ENCODE peak calls at places on chromosomes 16 and 17, in eight cellular contexts. One of them, this sample, is unnamed.

GRCh38 chr16:81912395-81912794 is 98.9 kb downstream of the SDR42E1 start:
- DNase-seq in IMR-90: no peak
- DNase-seq in GM23338: no peak
- DNase-seq in OCI-LY7: no peak
- DNase-seq in LNCaP clone FGC: no peak
- DNase-seq in lung: no peak
- DNase-seq in effector memory CD4-positive, alpha-beta T cell: no peak
- DNase-seq in PC-3: no peak
- DNase-seq in this sample: no peak

GRCh38 chr16:81608515-81609209 is 164.1 kb downstream of the CMIP start:
- DNase-seq in LNCaP clone FGC: no peak
- DNase-seq in IMR-90: peak; percentile 65
- DNase-seq in effector memory CD4-positive, alpha-beta T cell: no peak
- DNase-seq in PC-3: no peak
- DNase-seq in GM23338: no peak
- DNase-seq in lung: no peak
- DNase-seq in OCI-LY7: peak; percentile 36
- DNase-seq in this sample: peak; percentile 66

GRCh38 chr16:64926476-64926875 is 195.4 kb downstream of the CDH11 start:
- DNase-seq in IMR-90: no peak
- DNase-seq in PC-3: no peak
- DNase-seq in lung: no peak
- DNase-seq in OCI-LY7: no peak
- DNase-seq in effector memory CD4-positive, alpha-beta T cell: no peak
- DNase-seq in LNCaP clone FGC: no peak
- DNase-seq in GM23338: no peak
- DNase-seq in this sample: no peak

GRCh38 chr17:81346090-81346907 is 49.0 kb upstream of the BAHCC1 start:
- DNase-seq in LNCaP clone FGC: peak; percentile 88
- DNase-seq in IMR-90: peak; percentile 94
- DNase-seq in GM23338: peak; percentile 99
- DNase-seq in effector memory CD4-positive, alpha-beta T cell: peak; percentile 87
- DNase-seq in OCI-LY7: peak; percentile 99
- DNase-seq in lung: peak; percentile 99
- DNase-seq in PC-3: peak; percentile 97
- DNase-seq in this sample: peak; percentile 97

GRCh38 chr17:1746975-1747543 is 4.4 kb downstream of the SERPINF2 start:
- DNase-seq in effector memory CD4-positive, alpha-beta T cell: no peak
- DNase-seq in LNCaP clone FGC: no peak
- DNase-seq in IMR-90: no peak
- DNase-seq in PC-3: no peak
- DNase-seq in lung: peak; percentile 87
- DNase-seq in GM23338: peak; percentile 64
- DNase-seq in OCI-LY7: no peak
- DNase-seq in this sample: no peak

GRCh38 chr17:27293359-27293897 is 486 bp upstream of the WSB1 start:
- DNase-seq in PC-3: no peak
- DNase-seq in GM23338: no peak
- DNase-seq in effector memory CD4-positive, alpha-beta T cell: no peak
- DNase-seq in OCI-LY7: peak; percentile 10
- DNase-seq in IMR-90: no peak
- DNase-seq in LNCaP clone FGC: no peak
- DNase-seq in lung: no peak
- DNase-seq in this sample: no peak

GRCh38 chr17:20948984-20949777 is 93.6 kb downstream of the USP22 start:
- DNase-seq in OCI-LY7: no peak
- DNase-seq in effector memory CD4-positive, alpha-beta T cell: no peak
- DNase-seq in IMR-90: no peak
- DNase-seq in lung: no peak
- DNase-seq in LNCaP clone FGC: no peak
- DNase-seq in GM23338: no peak
- DNase-seq in PC-3: no peak
- DNase-seq in this sample: no peak

GRCh38 chr16:17343729-17344128 is 127.0 kb downstream of the XYLT1 start:
- DNase-seq in effector memory CD4-positive, alpha-beta T cell: no peak
- DNase-seq in LNCaP clone FGC: no peak
- DNase-seq in GM23338: no peak
- DNase-seq in IMR-90: no peak
- DNase-seq in PC-3: no peak
- DNase-seq in OCI-LY7: no peak
- DNase-seq in lung: no peak
- DNase-seq in this sample: no peak

GRCh38 chr16:30956601-30957455 is 726 bp upstream of the SETD1A start:
- DNase-seq in effector memory CD4-positive, alpha-beta T cell: peak; percentile 80
- DNase-seq in PC-3: peak; percentile 80
- DNase-seq in IMR-90: peak; percentile 81
- DNase-seq in lung: peak; percentile 87
- DNase-seq in OCI-LY7: peak; percentile 92
- DNase-seq in GM23338: peak; percentile 93
- DNase-seq in LNCaP clone FGC: peak; percentile 37
- DNase-seq in this sample: peak; percentile 90

GRCh38 chr17:52178013-52178412 is 19.5 kb upstream of the CA10 start:
- DNase-seq in lung: no peak
- DNase-seq in OCI-LY7: no peak
- DNase-seq in LNCaP clone FGC: no peak
- DNase-seq in PC-3: no peak
- DNase-seq in GM23338: no peak
- DNase-seq in IMR-90: no peak
- DNase-seq in effector memory CD4-positive, alpha-beta T cell: no peak
- DNase-seq in this sample: no peak

GRCh38 chr16:9235837-9236236 is 144.4 kb downstream of the HAPSTR1 start:
- DNase-seq in PC-3: no peak
- DNase-seq in OCI-LY7: no peak
- DNase-seq in IMR-90: no peak
- DNase-seq in lung: no peak
- DNase-seq in GM23338: no peak
- DNase-seq in LNCaP clone FGC: no peak
- DNase-seq in effector memory CD4-positive, alpha-beta T cell: no peak
- DNase-seq in this sample: no peak

GRCh38 chr16:81786321-81786720 is 7.2 kb downstream of the PLCG2 start:
- DNase-seq in PC-3: peak; percentile 65
- DNase-seq in GM23338: peak; percentile 22
- DNase-seq in lung: no peak
- DNase-seq in IMR-90: peak; percentile 6
- DNase-seq in OCI-LY7: peak; percentile 50
- DNase-seq in effector memory CD4-positive, alpha-beta T cell: no peak
- DNase-seq in LNCaP clone FGC: no peak
- DNase-seq in this sample: peak; percentile 38

GRCh38 chr16:78896280-78896679 is 704.3 kb downstream of the MAF start:
- DNase-seq in GM23338: no peak
- DNase-seq in OCI-LY7: no peak
- DNase-seq in IMR-90: no peak
- DNase-seq in PC-3: no peak
- DNase-seq in LNCaP clone FGC: no peak
- DNase-seq in effector memory CD4-positive, alpha-beta T cell: peak; percentile 29
- DNase-seq in lung: no peak
- DNase-seq in this sample: no peak

GRCh38 chr17:10197721-10198508 is 491 bp downstream of the GAS7 start:
- DNase-seq in IMR-90: no peak
- DNase-seq in LNCaP clone FGC: no peak
- DNase-seq in effector memory CD4-positive, alpha-beta T cell: no peak
- DNase-seq in PC-3: no peak
- DNase-seq in GM23338: peak; percentile 54
- DNase-seq in OCI-LY7: no peak
- DNase-seq in lung: no peak
- DNase-seq in this sample: peak; percentile 15

DNA sequence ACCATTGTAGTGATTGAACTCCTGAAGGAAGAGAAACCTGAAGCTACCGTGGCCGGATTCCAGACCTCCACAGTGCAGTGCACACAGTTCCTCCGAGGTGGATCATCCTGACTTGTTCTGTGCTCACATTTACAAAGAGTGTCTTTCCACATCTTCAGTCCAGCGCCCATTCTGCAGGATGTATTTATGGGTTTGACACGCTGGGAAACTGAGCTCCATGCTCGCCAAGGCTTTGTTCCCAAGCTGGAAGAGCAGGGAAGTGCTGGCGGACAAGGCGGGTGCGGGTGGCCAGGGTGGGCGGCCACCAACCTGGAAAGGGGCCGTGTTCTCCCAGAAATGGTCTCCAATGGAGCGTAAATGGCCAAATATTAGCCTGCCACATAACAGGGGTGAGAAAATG is 227.9 kb downstream of the IRF8 start:
- DNase-seq in OCI-LY7: no peak
- DNase-seq in GM23338: no peak
- DNase-seq in effector memory CD4-positive, alpha-beta T cell: no peak
- DNase-seq in LNCaP clone FGC: no peak
- DNase-seq in lung: no peak
- DNase-seq in IMR-90: no peak
- DNase-seq in PC-3: no peak
- DNase-seq in this sample: no peak
- H3K4me3 ChIP-seq in OCI-LY7: no peak overlapping the region
- H3K4me3 ChIP-seq in GM23338: no peak overlapping the region
- H3K4me3 ChIP-seq in effector memory CD4-positive, alpha-beta T cell: no peak overlapping the region
- H3K4me3 ChIP-seq in LNCaP clone FGC: no peak overlapping the region
- H3K4me3 ChIP-seq in lung: no peak overlapping the region
- H3K4me3 ChIP-seq in IMR-90: no peak overlapping the region
- H3K4me3 ChIP-seq in PC-3: no peak overlapping the region
- H3K4me3 ChIP-seq in this sample: no peak overlapping the region

GRCh38 chr17:7437369-7437863 is 1.9 kb upstream of the FGF11 start:
- DNase-seq in effector memory CD4-positive, alpha-beta T cell: no peak
- DNase-seq in PC-3: no peak
- DNase-seq in LNCaP clone FGC: no peak
- DNase-seq in IMR-90: no peak
- DNase-seq in lung: no peak
- DNase-seq in OCI-LY7: no peak
- DNase-seq in GM23338: no peak
- DNase-seq in this sample: no peak

GRCh38 chr17:7439462-7440112 is at the start of gene FGF11:
- DNase-seq in OCI-LY7: no peak
- DNase-seq in LNCaP clone FGC: no peak
- DNase-seq in IMR-90: no peak
- DNase-seq in GM23338: peak; percentile 35
- DNase-seq in lung: no peak
- DNase-seq in effector memory CD4-positive, alpha-beta T cell: no peak
- DNase-seq in PC-3: no peak
- DNase-seq in this sample: no peak

GRCh38 chr17:7436556-7437368 is 1.5 kb downstream of the TMEM102 start:
- DNase-seq in effector memory CD4-positive, alpha-beta T cell: peak; percentile 68
- DNase-seq in LNCaP clone FGC: peak; percentile 41
- DNase-seq in OCI-LY7: peak; percentile 91
- DNase-seq in PC-3: peak; percentile 89
- DNase-seq in GM23338: peak; percentile 92
- DNase-seq in lung: peak; percentile 76
- DNase-seq in IMR-90: peak; percentile 75
- DNase-seq in this sample: peak; percentile 72

GRCh38 chr17:7438656-7439460 is 454 bp upstream of the FGF11 start:
- DNase-seq in OCI-LY7: no peak
- DNase-seq in LNCaP clone FGC: no peak
- DNase-seq in GM23338: no peak
- DNase-seq in PC-3: no peak
- DNase-seq in IMR-90: no peak
- DNase-seq in effector memory CD4-positive, alpha-beta T cell: no peak
- DNase-seq in lung: no peak
- DNase-seq in this sample: no peak

DNA sequence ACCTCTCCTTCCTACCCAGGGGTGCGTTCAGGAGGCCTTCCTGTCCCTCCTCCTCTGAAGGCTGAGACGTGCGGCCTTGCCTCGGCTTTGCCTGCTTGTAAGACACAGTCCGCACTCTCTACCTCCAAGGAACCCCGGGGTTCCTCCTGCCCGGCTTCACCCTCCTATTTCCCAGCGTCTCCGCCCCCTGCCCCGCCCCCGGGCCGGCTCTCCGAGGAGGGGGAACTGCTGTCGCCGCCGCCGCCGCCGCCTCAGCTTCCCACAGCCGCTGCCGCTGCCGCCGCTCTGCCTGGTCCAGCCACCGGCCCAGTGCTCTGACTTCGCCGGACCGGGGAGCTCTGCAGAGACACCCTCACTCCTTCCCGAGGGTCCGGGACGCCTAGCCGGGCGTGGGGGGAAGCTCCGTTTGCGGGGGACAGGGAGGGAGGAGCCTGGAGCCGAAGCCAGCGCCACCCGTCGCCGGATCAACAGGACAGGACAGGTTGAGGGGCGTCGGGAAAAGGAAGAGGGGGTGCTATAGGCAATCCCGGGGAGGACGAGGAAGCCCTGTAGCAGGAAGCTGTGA is 1.2 kb upstream of the FGF11 start:
- DNase-seq in PC-3: no peak
- DNase-seq in effector memory CD4-positive, alpha-beta T cell: peak; percentile 29
- DNase-seq in LNCaP clone FGC: no peak
- DNase-seq in OCI-LY7: peak; percentile 29
- DNase-seq in GM23338: peak; percentile 86
- DNase-seq in lung: peak; percentile 69
- DNase-seq in IMR-90: no peak
- DNase-seq in this sample: no peak
- H3K4me3 ChIP-seq in PC-3: no peak overlapping the region
- H3K4me3 ChIP-seq in effector memory CD4-positive, alpha-beta T cell: no peak overlapping the region
- H3K4me3 ChIP-seq in LNCaP clone FGC: no peak overlapping the region
- H3K4me3 ChIP-seq in OCI-LY7: peak overlapping the region; percentile 55
- H3K4me3 ChIP-seq in GM23338: peak overlapping the region; percentile 98
- H3K4me3 ChIP-seq in lung: no peak overlapping the region
- H3K4me3 ChIP-seq in IMR-90: peak overlapping the region; percentile 12
- H3K4me3 ChIP-seq in this sample: peak overlapping the region; percentile 42

DNA sequence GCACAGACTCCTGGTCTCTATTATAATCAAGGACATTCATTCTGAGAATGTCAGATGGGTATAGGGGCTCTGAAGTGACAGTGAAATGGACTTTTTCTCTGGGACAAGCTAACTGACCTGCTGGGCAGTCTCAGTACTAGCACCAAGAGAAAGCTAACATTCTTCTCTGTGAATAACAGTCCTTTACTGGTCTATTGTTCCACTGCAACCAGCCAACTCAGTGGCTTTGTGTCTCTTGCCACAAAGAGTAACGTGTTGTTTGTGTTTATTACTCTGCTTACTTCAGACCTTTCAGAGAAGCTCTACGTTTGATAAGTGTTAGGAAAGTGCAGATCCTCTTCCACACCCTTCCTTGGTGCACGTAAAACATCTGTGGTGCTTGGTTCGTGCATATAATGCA is 61.5 kb upstream of the BCAR1 start:
- DNase-seq in GM23338: no peak
- DNase-seq in effector memory CD4-positive, alpha-beta T cell: no peak
- DNase-seq in lung: no peak
- DNase-seq in LNCaP clone FGC: no peak
- DNase-seq in PC-3: no peak
- DNase-seq in IMR-90: no peak
- DNase-seq in OCI-LY7: no peak
- DNase-seq in this sample: no peak
- H3K4me3 ChIP-seq in GM23338: no peak overlapping the region
- H3K4me3 ChIP-seq in effector memory CD4-positive, alpha-beta T cell: no peak overlapping the region
- H3K4me3 ChIP-seq in lung: no peak overlapping the region
- H3K4me3 ChIP-seq in LNCaP clone FGC: no peak overlapping the region
- H3K4me3 ChIP-seq in PC-3: no peak overlapping the region
- H3K4me3 ChIP-seq in IMR-90: no peak overlapping the region
- H3K4me3 ChIP-seq in OCI-LY7: no peak overlapping the region
- H3K4me3 ChIP-seq in this sample: no peak overlapping the region

DNA sequence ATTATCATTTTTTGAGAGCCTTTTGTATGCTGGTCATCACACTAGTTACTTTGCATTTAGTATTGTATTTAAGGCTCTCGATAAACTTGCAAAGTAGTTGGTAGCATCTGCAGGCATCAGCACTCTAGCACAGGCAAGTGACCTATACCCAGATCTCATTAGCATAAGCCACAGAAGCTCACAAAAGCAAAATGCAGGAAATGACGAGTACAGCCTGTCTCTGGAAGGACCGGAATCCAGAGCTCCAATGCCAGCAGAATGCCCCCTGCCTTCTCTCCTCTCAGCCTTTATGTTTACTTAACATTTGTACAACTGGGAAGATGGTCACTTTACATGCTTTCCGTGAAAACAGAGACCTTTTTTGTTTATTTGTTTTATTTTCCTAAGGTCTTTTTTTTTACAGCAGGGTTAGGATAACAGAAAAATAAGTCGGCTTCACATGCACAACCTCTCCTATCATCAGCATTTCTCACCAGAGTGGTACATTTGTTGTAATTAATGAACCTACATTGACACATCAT is 45.4 kb upstream of the MYOCD start:
- DNase-seq in lung: no peak
- DNase-seq in GM23338: no peak
- DNase-seq in effector memory CD4-positive, alpha-beta T cell: no peak
- DNase-seq in PC-3: no peak
- DNase-seq in OCI-LY7: no peak
- DNase-seq in LNCaP clone FGC: no peak
- DNase-seq in IMR-90: peak; percentile 80
- DNase-seq in this sample: peak; percentile 86
- H3K4me3 ChIP-seq in lung: no peak overlapping the region
- H3K4me3 ChIP-seq in GM23338: no peak overlapping the region
- H3K4me3 ChIP-seq in effector memory CD4-positive, alpha-beta T cell: no peak overlapping the region
- H3K4me3 ChIP-seq in PC-3: no peak overlapping the region
- H3K4me3 ChIP-seq in OCI-LY7: no peak overlapping the region
- H3K4me3 ChIP-seq in LNCaP clone FGC: no peak overlapping the region
- H3K4me3 ChIP-seq in IMR-90: no peak overlapping the region
- H3K4me3 ChIP-seq in this sample: no peak overlapping the region

This sample was measured in choroid plexus epithelial cell.